ENCODE peak calls at places on chromosomes 16 and 17, in five cellular contexts. Q is GM10248, R is tibial artery, D is astrocyte of the spinal cord, A is mammary epithelial cell. N is an unnamed sample.

GRCh38 chr17:6184508-6184907 is 114.3 kb downstream of the WSCD1 start:
- DNase-seq in A (no peak), R (no peak), Q (no peak), D (no peak), N (no peak)

GRCh38 chr16:77540656-77541055 is 105.8 kb upstream of the ADAMTS18 start:
- DNase-seq in R (no peak), Q (no peak), A (peak), D (peak), N (no peak)

GRCh38 chr17:78557598-78558039 is 19.6 kb downstream of the DNAH17 start:
- DNase-seq in R (no peak), D (peak), A (peak), Q (no peak), N (no peak)

GRCh38 chr17:16438173-16438556 is 22.8 kb downstream of the TRPV2 start:
- DNase-seq in D (no peak), R (no peak), Q (no peak), A (no peak), N (no peak)

GRCh38 chr16:23058576-23058975 is 90.7 kb downstream of the USP31 start:
- DNase-seq in R (no peak), D (no peak), Q (no peak), A (no peak), N (no peak)

GRCh38 chr16:59899940-59900339 is 1165.8 kb upstream of the GOT2 start:
- DNase-seq in Q (no peak), A (no peak), D (no peak), R (no peak), N (no peak)

GRCh38 chr17:81365148-81365600 is 30.1 kb upstream of the BAHCC1 start:
- DNase-seq in R (no peak), A (peak), D (peak), Q (no peak), N (no peak)

GRCh38 chr16:70749006-70749678 is 51.8 kb downstream of the VAC14 start:
- DNase-seq in A (no peak), D (no peak), R (no peak), Q (no peak), N (no peak)

GRCh38 chr16:12617401-12617819 is 186.3 kb downstream of the CPPED1 start:
- DNase-seq in A (no peak), D (no peak), R (no peak), Q (no peak), N (no peak)
- TF ChIP-seq CTCF in A (no peak), D (no peak), R (no peak), Q (no peak), N (no peak)

GRCh38 chr17:34318474-34318873 is 761 bp upstream of the CCL8 start:
- DNase-seq in A (no peak), Q (no peak), D (no peak), R (no peak), N (no peak)
- TF ChIP-seq CTCF in A (no peak), Q (no peak), D (no peak), R (no peak), N (peak)

GRCh38 chr17:73420897-73421296 is 109.1 kb upstream of the CDC42EP4 start:
- DNase-seq in A (peak), D (peak), R (no peak), Q (no peak), N (no peak)
- TF ChIP-seq CTCF in A (peak), D (peak), R (no peak), Q (no peak), N (no peak)

DNA sequence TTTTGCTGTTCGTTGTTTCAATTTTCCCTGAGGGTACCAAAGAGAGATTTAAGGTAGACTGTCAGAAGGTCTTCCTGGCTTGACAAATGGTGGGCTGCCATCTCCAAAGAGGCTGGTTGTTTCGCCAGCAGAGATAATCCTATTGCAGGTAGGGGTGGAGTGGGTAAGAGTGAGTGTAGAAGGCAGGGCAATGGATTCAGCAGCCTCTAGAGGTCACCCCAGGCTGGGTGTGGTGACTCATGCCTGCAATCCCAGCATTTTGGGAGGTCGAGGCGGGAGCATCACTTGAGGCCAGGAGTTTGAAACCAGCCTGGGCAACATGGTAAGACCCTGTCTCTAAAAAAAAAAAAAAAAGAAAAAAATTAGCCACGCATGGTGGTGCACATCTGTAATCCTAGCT is 34.6 kb downstream of the DCAKD start:
- DNase-seq in A (peak), R (no peak), D (no peak), Q (no peak), N (no peak)
- TF ChIP-seq CTCF in A (peak), R (no peak), D (peak), Q (no peak), N (peak)

GRCh38 chr16:74567901-74568300 is 39.0 kb downstream of the GLG1 start:
- DNase-seq in R (no peak), Q (no peak), A (no peak), D (no peak), N (no peak)

GRCh38 chr16:74574146-74574545 is 32.8 kb downstream of the GLG1 start:
- DNase-seq in A (no peak), Q (no peak), R (no peak), D (no peak), N (no peak)

GRCh38 chr16:74573622-74574021 is 33.3 kb downstream of the GLG1 start:
- DNase-seq in Q (no peak), R (no peak), A (no peak), D (no peak), N (no peak)

GRCh38 chr16:74568961-74569631 is 37.8 kb downstream of the GLG1 start:
- DNase-seq in A (peak), D (peak), R (no peak), Q (no peak), N (no peak)

DNA sequence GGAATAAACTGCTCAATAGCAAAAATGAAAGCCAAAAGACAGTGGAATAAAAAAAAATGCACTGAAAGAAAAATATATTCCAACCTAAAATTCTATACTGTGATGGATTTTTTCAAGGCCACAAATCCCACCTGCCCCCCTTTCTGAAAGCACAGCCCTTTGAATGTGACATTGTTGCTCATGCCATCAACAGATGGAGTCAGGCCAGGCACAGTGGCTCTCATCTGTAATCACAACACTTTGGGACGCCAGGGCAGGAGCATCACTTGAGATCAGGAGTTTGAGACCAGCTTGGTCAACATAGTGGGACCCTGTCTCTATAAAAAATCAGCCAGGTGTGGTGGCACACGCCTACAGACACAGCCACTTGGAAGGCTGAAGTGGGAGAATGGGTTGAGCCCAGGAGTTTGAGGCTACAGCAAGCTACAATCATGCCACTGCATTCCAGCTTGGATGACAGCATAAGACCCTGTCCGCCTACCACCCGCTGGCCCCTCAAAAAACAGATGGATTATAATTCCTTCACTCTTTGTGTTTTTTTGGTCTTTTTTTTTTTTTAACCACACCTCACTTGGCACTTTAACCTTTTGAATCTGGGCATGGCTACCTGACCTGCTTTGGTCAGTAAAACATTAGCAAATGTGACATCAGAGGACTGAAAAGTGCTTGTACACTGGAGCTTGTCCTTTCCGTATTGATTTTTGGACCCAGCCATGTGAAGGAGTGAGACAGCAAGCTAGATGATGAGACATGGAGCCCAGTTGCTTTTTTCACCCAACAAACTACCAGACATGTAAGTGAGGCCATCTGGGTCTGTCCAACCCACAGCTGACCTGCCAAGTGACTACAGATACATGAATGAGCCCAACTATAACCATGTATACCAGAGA is 36.3 kb downstream of the GLG1 start:
- DNase-seq in A (no peak), D (no peak), Q (no peak), R (no peak), N (no peak)
- TF ChIP-seq CTCF in A (no peak), D (no peak), Q (no peak), R (no peak), N (no peak)

N was measured in GM13977.